ENCODE peak calls at places on chromosome 6, in four cellular contexts. L, Q, K and B are unnamed samples.

GRCh38 chr6:139764498-139764986 is 390.1 kb upstream of the CITED2 start:
- DNase-seq in L (no peak), Q (peak; percentile 29), K (peak; percentile 25), B (no peak)

GRCh38 chr6:101391772-101392560 is 1.5 kb upstream of the GRIK2 start:
- DNase-seq in K (peak; percentile 12), Q (no peak), L (no peak), B (no peak)

GRCh38 chr6:94270040-94270689 is 850.8 kb upstream of the EPHA7 start:
- DNase-seq in Q (no peak), L (no peak), K (no peak), B (no peak)

GRCh38 chr6:5394280-5394679 is 133.0 kb downstream of the FARS2 start:
- DNase-seq in Q (no peak), K (no peak), L (no peak), B (no peak)

GRCh38 chr6:102022803-102023202 is 629.3 kb downstream of the GRIK2 start:
- DNase-seq in L (no peak), Q (no peak), K (no peak), B (no peak)

GRCh38 chr6:123925360-123925759 is 121.7 kb downstream of the NKAIN2 start:
- DNase-seq in K (no peak), L (no peak), Q (no peak), B (no peak)

GRCh38 chr6:88983532-88983931 is 20.1 kb upstream of the RNGTT start:
- DNase-seq in L (no peak), K (no peak), Q (peak; percentile 25), B (no peak)

GRCh38 chr6:93163146-93163545 is 256.2 kb downstream of the EPHA7 start:
- DNase-seq in L (no peak), Q (no peak), K (no peak), B (no peak)

GRCh38 chr6:10343320-10343719 is 71.6 kb downstream of the TFAP2A start:
- DNase-seq in Q (no peak), L (no peak), K (no peak), B (no peak)

GRCh38 chr6:162713926-162714759 is 13.4 kb downstream of the PRKN start:
- DNase-seq in Q (no peak), K (peak; percentile 19), L (no peak), B (no peak)

GRCh38 chr6:118869350-118869749 is 24.6 kb upstream of the ASF1A start:
- DNase-seq in K (no peak), Q (no peak), L (no peak), B (no peak)

GRCh38 chr6:55443238-55444134 is 116.2 kb downstream of the GFRAL start:
- DNase-seq in L (no peak), K (no peak), Q (no peak), B (no peak)

GRCh38 chr6:31070711-31071197 is 41.6 kb downstream of the C6orf15 start:
- DNase-seq in K (peak; percentile 91), Q (peak; percentile 55), L (no peak), B (peak; percentile 71)

GRCh38 chr6:21885532-21886089 is 292.1 kb downstream of the SOX4 start:
- DNase-seq in K (peak; percentile 44), Q (peak; percentile 92), L (no peak), B (peak; percentile 13)

GRCh38 chr6:163585932-163586437 is 171.5 kb downstream of the QKI start:
- DNase-seq in K (no peak), L (no peak), Q (no peak), B (no peak)

GRCh38 chr6:136149311-136149710 is 100.8 kb downstream of the MTFR2 start:
- DNase-seq in Q (no peak), L (no peak), K (no peak), B (no peak)

GRCh38 chr6:72553531-72554202 is 68.2 kb upstream of the KCNQ5 start:
- DNase-seq in K (no peak), L (no peak), Q (no peak), B (no peak)

GRCh38 chr6:80003841-80004198 is 629 bp upstream of the TTK start:
- DNase-seq in L (peak; percentile 36), Q (peak; percentile 10), K (peak; percentile 65), B (peak; percentile 58)

GRCh38 chr6:25629202-25629584 is 22.8 kb upstream of the SCGN start:
- DNase-seq in K (no peak), Q (no peak), L (no peak), B (no peak)

GRCh38 chr6:168273483-168274045 is 46.0 kb downstream of the DACT2 start:
- DNase-seq in K (no peak), Q (no peak), L (no peak), B (no peak)

GRCh38 chr6:155381856-155382690 is 67.8 kb upstream of the TFB1M start:
- DNase-seq in K (no peak), L (no peak), Q (no peak), B (no peak)

GRCh38 chr6:170108456-170108855 is 182.4 kb downstream of the DLL1 start:
- DNase-seq in Q (no peak), K (no peak), L (no peak), B (no peak)

GRCh38 chr6:44811456-44811855 is 423.9 kb downstream of the CDC5L start:
- DNase-seq in K (no peak), L (no peak), Q (no peak), B (no peak)

GRCh38 chr6:53095716-53096115 is 30.5 kb downstream of the FBXO9 start:
- DNase-seq in Q (no peak), L (no peak), K (no peak), B (no peak)

GRCh38 chr6:48962041-48962440 is 501.0 kb downstream of the MMUT start:
- DNase-seq in Q (no peak), L (no peak), K (no peak), B (no peak)

GRCh38 chr6:43913388-43914271 is 143.6 kb downstream of the VEGFA start:
- DNase-seq in K (no peak), Q (peak; percentile 85), L (no peak), B (no peak)

GRCh38 chr6:139941826-139942225 is 567.4 kb upstream of the CITED2 start:
- DNase-seq in K (no peak), Q (no peak), L (no peak), B (no peak)

GRCh38 chr6:104921896-104922295 is 35.0 kb upstream of the LIN28B start:
- DNase-seq in L (no peak), K (no peak), Q (no peak), B (no peak)

GRCh38 chr6:32623693-32624092 is 13.5 kb upstream of the HLA-DQA1 start:
- DNase-seq in K (no peak), Q (no peak), L (no peak), B (no peak)

GRCh38 chr6:36907781-36908180 is 22.0 kb downstream of the C6orf89 start:
- DNase-seq in K (no peak), L (no peak), Q (peak; percentile 76), B (no peak)